ENCODE peak calls at places on chromosomes 1 and 21, in nine cellular contexts. One of them, this sample, is unnamed.

GRCh38 chr1:10484519-10484918 is 9.8 kb downstream of the PEX14 start:
- DNase-seq in NCI-H2171: no peak
- DNase-seq in cardiac muscle cell: peak
- DNase-seq in GM12865: no peak
- DNase-seq in upper lobe of right lung: peak
- DNase-seq in neural crest cell: no peak
- DNase-seq in A172: no peak
- DNase-seq in NCI-H1048: no peak
- DNase-seq in cerebellar cortex: no peak
- DNase-seq in this sample: no peak

GRCh38 chr21:46635324-46636180 is at the start of gene PRMT2:
- DNase-seq in GM12865: peak
- DNase-seq in cardiac muscle cell: peak
- DNase-seq in neural crest cell: peak
- DNase-seq in NCI-H1048: peak
- DNase-seq in cerebellar cortex: peak
- DNase-seq in upper lobe of right lung: peak
- DNase-seq in A172: peak
- DNase-seq in NCI-H2171: peak
- DNase-seq in this sample: peak

GRCh38 chr1:192564099-192564498 is 11.5 kb upstream of the RGS1 start:
- DNase-seq in GM12865: no peak
- DNase-seq in neural crest cell: no peak
- DNase-seq in upper lobe of right lung: no peak
- DNase-seq in NCI-H1048: no peak
- DNase-seq in NCI-H2171: no peak
- DNase-seq in A172: no peak
- DNase-seq in cardiac muscle cell: no peak
- DNase-seq in cerebellar cortex: no peak
- DNase-seq in this sample: no peak

GRCh38 chr1:24472527-24473251 is 29.9 kb upstream of the RCAN3 start:
- DNase-seq in A172: no peak
- DNase-seq in neural crest cell: no peak
- DNase-seq in upper lobe of right lung: no peak
- DNase-seq in NCI-H1048: no peak
- DNase-seq in cardiac muscle cell: peak
- DNase-seq in GM12865: no peak
- DNase-seq in cerebellar cortex: no peak
- DNase-seq in NCI-H2171: no peak
- DNase-seq in this sample: no peak

GRCh38 chr21:42096593-42096992 is 25.5 kb downstream of the UMODL1 start:
- DNase-seq in GM12865: no peak
- DNase-seq in upper lobe of right lung: no peak
- DNase-seq in cardiac muscle cell: no peak
- DNase-seq in NCI-H1048: no peak
- DNase-seq in neural crest cell: no peak
- DNase-seq in cerebellar cortex: no peak
- DNase-seq in A172: no peak
- DNase-seq in NCI-H2171: no peak
- DNase-seq in this sample: no peak

GRCh38 chr1:79041666-79042065 is 35.1 kb upstream of the ADGRL4 start:
- DNase-seq in GM12865: no peak
- DNase-seq in A172: peak
- DNase-seq in neural crest cell: no peak
- DNase-seq in NCI-H2171: no peak
- DNase-seq in upper lobe of right lung: no peak
- DNase-seq in cerebellar cortex: no peak
- DNase-seq in NCI-H1048: no peak
- DNase-seq in cardiac muscle cell: no peak
- DNase-seq in this sample: no peak

GRCh38 chr1:54549181-54549924 is 1.3 kb downstream of the ACOT11 start:
- DNase-seq in cerebellar cortex: no peak
- DNase-seq in GM12865: no peak
- DNase-seq in NCI-H2171: no peak
- DNase-seq in NCI-H1048: no peak
- DNase-seq in neural crest cell: no peak
- DNase-seq in cardiac muscle cell: no peak
- DNase-seq in A172: no peak
- DNase-seq in upper lobe of right lung: peak
- DNase-seq in this sample: peak

GRCh38 chr1:240737268-240737667 is 125.3 kb upstream of the GREM2 start:
- DNase-seq in neural crest cell: no peak
- DNase-seq in NCI-H2171: no peak
- DNase-seq in cardiac muscle cell: no peak
- DNase-seq in GM12865: no peak
- DNase-seq in upper lobe of right lung: no peak
- DNase-seq in A172: peak
- DNase-seq in cerebellar cortex: peak
- DNase-seq in NCI-H1048: no peak
- DNase-seq in this sample: no peak

GRCh38 chr1:44819594-44820327 is 11.4 kb downstream of the BTBD19 start:
- DNase-seq in A172: peak
- DNase-seq in neural crest cell: peak
- DNase-seq in cerebellar cortex: peak
- DNase-seq in upper lobe of right lung: peak
- DNase-seq in cardiac muscle cell: peak
- DNase-seq in NCI-H1048: no peak
- DNase-seq in GM12865: peak
- DNase-seq in NCI-H2171: peak
- DNase-seq in this sample: peak

GRCh38 chr1:112251766-112252506 is 144.1 kb upstream of the CTTNBP2NL start:
- DNase-seq in cardiac muscle cell: peak
- DNase-seq in neural crest cell: no peak
- DNase-seq in A172: peak
- DNase-seq in upper lobe of right lung: no peak
- DNase-seq in GM12865: no peak
- DNase-seq in cerebellar cortex: no peak
- DNase-seq in NCI-H2171: no peak
- DNase-seq in NCI-H1048: no peak
- DNase-seq in this sample: no peak

GRCh38 chr21:31340942-31341487 is 3.0 kb downstream of the TIAM1 start:
- DNase-seq in cerebellar cortex: no peak
- DNase-seq in cardiac muscle cell: no peak
- DNase-seq in GM12865: no peak
- DNase-seq in NCI-H2171: no peak
- DNase-seq in upper lobe of right lung: no peak
- DNase-seq in NCI-H1048: no peak
- DNase-seq in neural crest cell: no peak
- DNase-seq in A172: no peak
- DNase-seq in this sample: no peak

GRCh38 chr1:67855444-67855843 is 22.2 kb upstream of the GNG12 start:
- DNase-seq in NCI-H2171: no peak
- DNase-seq in NCI-H1048: no peak
- DNase-seq in cardiac muscle cell: no peak
- DNase-seq in upper lobe of right lung: no peak
- DNase-seq in GM12865: no peak
- DNase-seq in neural crest cell: no peak
- DNase-seq in A172: no peak
- DNase-seq in cerebellar cortex: no peak
- DNase-seq in this sample: no peak

GRCh38 chr1:2388004-2388913 is 3.1 kb downstream of the MORN1 start:
- DNase-seq in neural crest cell: no peak
- DNase-seq in upper lobe of right lung: peak
- DNase-seq in cardiac muscle cell: no peak
- DNase-seq in NCI-H2171: no peak
- DNase-seq in A172: no peak
- DNase-seq in GM12865: no peak
- DNase-seq in cerebellar cortex: no peak
- DNase-seq in NCI-H1048: no peak
- DNase-seq in this sample: no peak

GRCh38 chr1:90614872-90615271 is 102.2 kb downstream of the BARHL2 start:
- DNase-seq in cardiac muscle cell: no peak
- DNase-seq in NCI-H1048: no peak
- DNase-seq in upper lobe of right lung: no peak
- DNase-seq in A172: no peak
- DNase-seq in GM12865: no peak
- DNase-seq in neural crest cell: no peak
- DNase-seq in cerebellar cortex: peak
- DNase-seq in NCI-H2171: no peak
- DNase-seq in this sample: no peak

GRCh38 chr1:147625274-147625986 is 44.9 kb downstream of the ACP6 start:
- DNase-seq in cardiac muscle cell: no peak
- DNase-seq in neural crest cell: no peak
- DNase-seq in upper lobe of right lung: no peak
- DNase-seq in A172: no peak
- DNase-seq in NCI-H2171: no peak
- DNase-seq in GM12865: no peak
- DNase-seq in NCI-H1048: no peak
- DNase-seq in cerebellar cortex: peak
- DNase-seq in this sample: no peak

GRCh38 chr1:183942933-183943693 is 94.4 kb downstream of the COLGALT2 start:
- DNase-seq in NCI-H1048: no peak
- DNase-seq in cardiac muscle cell: peak
- DNase-seq in A172: peak
- DNase-seq in neural crest cell: peak
- DNase-seq in cerebellar cortex: no peak
- DNase-seq in upper lobe of right lung: no peak
- DNase-seq in GM12865: peak
- DNase-seq in NCI-H2171: peak
- DNase-seq in this sample: no peak

GRCh38 chr1:19009882-19010321 is 53.4 kb upstream of the IFFO2 start:
- DNase-seq in cardiac muscle cell: peak
- DNase-seq in A172: peak
- DNase-seq in NCI-H1048: no peak
- DNase-seq in NCI-H2171: no peak
- DNase-seq in upper lobe of right lung: no peak
- DNase-seq in GM12865: no peak
- DNase-seq in cerebellar cortex: peak
- DNase-seq in neural crest cell: no peak
- DNase-seq in this sample: no peak

GRCh38 chr1:41900611-41901444 is 17.9 kb downstream of the HIVEP3 start:
- DNase-seq in cerebellar cortex: no peak
- DNase-seq in upper lobe of right lung: no peak
- DNase-seq in cardiac muscle cell: peak
- DNase-seq in GM12865: no peak
- DNase-seq in A172: peak
- DNase-seq in NCI-H1048: no peak
- DNase-seq in NCI-H2171: no peak
- DNase-seq in neural crest cell: no peak
- DNase-seq in this sample: no peak

GRCh38 chr1:181002582-181003172 is 20.0 kb downstream of the STX6 start:
- DNase-seq in GM12865: no peak
- DNase-seq in upper lobe of right lung: no peak
- DNase-seq in NCI-H1048: no peak
- DNase-seq in NCI-H2171: no peak
- DNase-seq in neural crest cell: no peak
- DNase-seq in A172: no peak
- DNase-seq in cerebellar cortex: no peak
- DNase-seq in cardiac muscle cell: no peak
- DNase-seq in this sample: no peak

GRCh38 chr1:11793819-11794218 is 11.9 kb downstream of the MTHFR start:
- DNase-seq in cerebellar cortex: no peak
- DNase-seq in upper lobe of right lung: peak
- DNase-seq in neural crest cell: no peak
- DNase-seq in NCI-H1048: no peak
- DNase-seq in GM12865: no peak
- DNase-seq in cardiac muscle cell: no peak
- DNase-seq in NCI-H2171: no peak
- DNase-seq in A172: no peak
- DNase-seq in this sample: no peak

GRCh38 chr1:4002061-4002521 is 102.0 kb upstream of the C1orf174 start:
- DNase-seq in NCI-H2171: no peak
- DNase-seq in A172: no peak
- DNase-seq in cerebellar cortex: no peak
- DNase-seq in neural crest cell: no peak
- DNase-seq in GM12865: no peak
- DNase-seq in NCI-H1048: no peak
- DNase-seq in cardiac muscle cell: no peak
- DNase-seq in upper lobe of right lung: peak
- DNase-seq in this sample: no peak

GRCh38 chr1:183956559-183957188 is 80.9 kb downstream of the COLGALT2 start:
- DNase-seq in GM12865: peak
- DNase-seq in NCI-H1048: no peak
- DNase-seq in NCI-H2171: no peak
- DNase-seq in cardiac muscle cell: peak
- DNase-seq in neural crest cell: no peak
- DNase-seq in upper lobe of right lung: no peak
- DNase-seq in A172: peak
- DNase-seq in cerebellar cortex: no peak
- DNase-seq in this sample: peak

GRCh38 chr1:70922196-70922595 is 125.4 kb downstream of the PTGER3 start:
- DNase-seq in cardiac muscle cell: no peak
- DNase-seq in A172: no peak
- DNase-seq in GM12865: no peak
- DNase-seq in neural crest cell: no peak
- DNase-seq in upper lobe of right lung: no peak
- DNase-seq in NCI-H2171: no peak
- DNase-seq in cerebellar cortex: no peak
- DNase-seq in NCI-H1048: no peak
- DNase-seq in this sample: no peak

GRCh38 chr1:32755098-32755809 is 52.7 kb upstream of the SYNC start:
- DNase-seq in cerebellar cortex: no peak
- DNase-seq in GM12865: no peak
- DNase-seq in neural crest cell: no peak
- DNase-seq in NCI-H1048: no peak
- DNase-seq in upper lobe of right lung: no peak
- DNase-seq in A172: no peak
- DNase-seq in cardiac muscle cell: no peak
- DNase-seq in NCI-H2171: no peak
- DNase-seq in this sample: no peak

GRCh38 chr1:212515329-212515760 is 82.6 kb downstream of the NENF start:
- DNase-seq in neural crest cell: no peak
- DNase-seq in cardiac muscle cell: no peak
- DNase-seq in GM12865: no peak
- DNase-seq in cerebellar cortex: peak
- DNase-seq in NCI-H2171: peak
- DNase-seq in upper lobe of right lung: no peak
- DNase-seq in A172: no peak
- DNase-seq in NCI-H1048: no peak
- DNase-seq in this sample: no peak

GRCh38 chr1:55775007-55775406 is 559.8 kb upstream of the USP24 start:
- DNase-seq in GM12865: no peak
- DNase-seq in neural crest cell: no peak
- DNase-seq in cerebellar cortex: peak
- DNase-seq in cardiac muscle cell: no peak
- DNase-seq in A172: no peak
- DNase-seq in NCI-H1048: no peak
- DNase-seq in upper lobe of right lung: no peak
- DNase-seq in NCI-H2171: peak
- DNase-seq in this sample: no peak

GRCh38 chr1:31135973-31136600 is 70.6 kb upstream of the PUM1 start:
- DNase-seq in cerebellar cortex: no peak
- DNase-seq in cardiac muscle cell: no peak
- DNase-seq in NCI-H2171: no peak
- DNase-seq in upper lobe of right lung: no peak
- DNase-seq in A172: no peak
- DNase-seq in GM12865: no peak
- DNase-seq in NCI-H1048: no peak
- DNase-seq in neural crest cell: no peak
- DNase-seq in this sample: no peak

GRCh38 chr1:186487163-186487562 is 26.2 kb upstream of the PDC start:
- DNase-seq in upper lobe of right lung: no peak
- DNase-seq in GM12865: no peak
- DNase-seq in A172: no peak
- DNase-seq in NCI-H2171: no peak
- DNase-seq in cardiac muscle cell: no peak
- DNase-seq in NCI-H1048: no peak
- DNase-seq in cerebellar cortex: no peak
- DNase-seq in neural crest cell: no peak
- DNase-seq in this sample: no peak

GRCh38 chr21:33569986-33570385 is 18.5 kb downstream of the DONSON start:
- DNase-seq in upper lobe of right lung: no peak
- DNase-seq in NCI-H2171: no peak
- DNase-seq in neural crest cell: no peak
- DNase-seq in cardiac muscle cell: no peak
- DNase-seq in A172: no peak
- DNase-seq in GM12865: no peak
- DNase-seq in NCI-H1048: no peak
- DNase-seq in cerebellar cortex: no peak
- DNase-seq in this sample: no peak

GRCh38 chr1:101293461-101294045 is 56.7 kb downstream of the S1PR1 start:
- DNase-seq in neural crest cell: no peak
- DNase-seq in NCI-H1048: no peak
- DNase-seq in cardiac muscle cell: peak
- DNase-seq in upper lobe of right lung: no peak
- DNase-seq in NCI-H2171: no peak
- DNase-seq in GM12865: peak
- DNase-seq in A172: peak
- DNase-seq in cerebellar cortex: no peak
- DNase-seq in this sample: no peak

This sample was measured in Ammon's horn.